ENCODE peak calls at places on chromosomes 4 and X, in five cellular contexts. V is SJSA1, F is psoas muscle, B is endodermal cell, G is iPS DF 6.9. W is an unnamed sample.

GRCh38 chr4:1363540-1363939 is 16.5 kb downstream of the UVSSA start:
- DNase-seq in V (no peak), F (peak), B (no peak), G (no peak), W (no peak)

GRCh38 chr4:152630361-152630760 is 49.4 kb downstream of the TMEM154 start:
- DNase-seq in V (no peak), F (no peak), B (no peak), G (no peak), W (no peak)

GRCh38 chr4:107856901-107857300 is 32.2 kb downstream of the SGMS2 start:
- DNase-seq in V (no peak), F (no peak), B (no peak), G (no peak), W (no peak)

GRCh38 chr4:24770111-24770584 is 25.2 kb upstream of the SOD3 start:
- DNase-seq in V (peak), F (no peak), B (peak), G (no peak), W (no peak)

GRCh38 chrX:39460491-39460890 is 637.3 kb downstream of the BCOR start:
- DNase-seq in V (peak), F (no peak), B (no peak), G (no peak), W (no peak)

GRCh38 chr4:118177121-118177520 is 142.8 kb downstream of the NDST3 start:
- DNase-seq in V (no peak), F (no peak), B (no peak), G (no peak), W (no peak)

GRCh38 chr4:139969635-139970266 is 184.2 kb downstream of the MAML3 start:
- DNase-seq in V (no peak), F (no peak), B (no peak), G (no peak), W (no peak)

GRCh38 chrX:117996918-117997480 is 119.6 kb downstream of the KLHL13 start:
- DNase-seq in V (no peak), F (no peak), B (no peak), G (no peak), W (no peak)

GRCh38 chrX:119041175-119041574 is 31.6 kb upstream of the CT47C1 start:
- DNase-seq in V (peak), F (no peak), B (no peak), G (no peak), W (no peak)

GRCh38 chr4:149985981-149986380 is 92.3 kb upstream of the DCLK2 start:
- DNase-seq in V (no peak), F (no peak), B (no peak), G (no peak), W (no peak)

GRCh38 chr4:127622923-127623754 is 9.6 kb upstream of the INTU start:
- DNase-seq in V (peak), F (peak), B (peak), G (no peak), W (no peak)

GRCh38 chr4:161336621-161337020 is 827.2 kb downstream of the FSTL5 start:
- DNase-seq in V (no peak), F (no peak), B (no peak), G (no peak), W (no peak)

GRCh38 chrX:127030011-127030738 is 210.6 kb downstream of the PRR32 start:
- DNase-seq in V (no peak), F (no peak), B (no peak), G (no peak), W (no peak)

GRCh38 chrX:94053575-94053974 is 379.6 kb downstream of the FAM133A start:
- DNase-seq in V (no peak), F (no peak), B (no peak), G (no peak), W (no peak)

GRCh38 chr4:159051245-159052071 is 51.4 kb upstream of the RAPGEF2 start:
- DNase-seq in V (no peak), F (no peak), B (no peak), G (no peak), W (no peak)

GRCh38 chrX:1500701-1501624 is 36.0 kb downstream of the P2RY8 start:
- DNase-seq in V (no peak), F (no peak), B (no peak), G (no peak), W (no peak)

GRCh38 chr4:5478116-5478515 is 230.2 kb downstream of the EVC2 start:
- DNase-seq in V (no peak), F (no peak), B (peak), G (no peak), W (no peak)

GRCh38 chr4:35175487-35175886 is 1068.8 kb downstream of the ARAP2 start:
- DNase-seq in V (no peak), F (no peak), B (no peak), G (no peak), W (no peak)

GRCh38 chrX:82813671-82814078 is 694.4 kb upstream of the POU3F4 start:
- DNase-seq in V (peak), F (no peak), B (no peak), G (no peak), W (no peak)

GRCh38 chr4:165873298-165874071 is 448 bp downstream of the TLL1 start:
- DNase-seq in V (no peak), F (peak), B (peak), G (no peak), W (peak)

GRCh38 chrX:65985922-65986588 is 53.8 kb downstream of the VSIG4 start:
- DNase-seq in V (peak), F (no peak), B (peak), G (peak), W (no peak)

GRCh38 chr4:8538703-8539567 is 41.3 kb upstream of the GPR78 start:
- DNase-seq in V (peak), F (peak), B (no peak), G (no peak), W (no peak)

GRCh38 chr4:102343964-102344519 is 1.2 kb downstream of the SLC39A8 start:
- DNase-seq in V (no peak), F (no peak), B (no peak), G (no peak), W (no peak)

GRCh38 chrX:23811135-23811781 is 28.3 kb downstream of the SAT1 start:
- DNase-seq in V (no peak), F (no peak), B (no peak), G (no peak), W (no peak)

GRCh38 chrX:119150163-119151135 is 22.8 kb upstream of the KIAA1210 start:
- DNase-seq in V (no peak), F (peak), B (no peak), G (no peak), W (no peak)

GRCh38 chrX:150038977-150039599 is 100.8 kb upstream of the EOLA2 start:
- DNase-seq in V (peak), F (no peak), B (no peak), G (no peak), W (no peak)

GRCh38 chr4:89681219-89681618 is 155.7 kb downstream of the SNCA start:
- DNase-seq in V (no peak), F (no peak), B (peak), G (peak), W (no peak)

GRCh38 chr4:112141366-112142138 is 3.7 kb upstream of the FAM241A start:
- DNase-seq in V (no peak), F (no peak), B (no peak), G (no peak), W (no peak)

GRCh38 chr4:112138538-112138937 is 6.7 kb upstream of the FAM241A start:
- DNase-seq in V (no peak), F (no peak), B (no peak), G (no peak), W (no peak)

GRCh38 chr4:112144546-112145325 is 518 bp upstream of the FAM241A start:
- DNase-seq in V (no peak), F (peak), B (no peak), G (no peak), W (no peak)

GRCh38 chr4:112142152-112142551 is 3.1 kb upstream of the FAM241A start:
- DNase-seq in V (no peak), F (no peak), B (no peak), G (no peak), W (no peak)

DNA sequence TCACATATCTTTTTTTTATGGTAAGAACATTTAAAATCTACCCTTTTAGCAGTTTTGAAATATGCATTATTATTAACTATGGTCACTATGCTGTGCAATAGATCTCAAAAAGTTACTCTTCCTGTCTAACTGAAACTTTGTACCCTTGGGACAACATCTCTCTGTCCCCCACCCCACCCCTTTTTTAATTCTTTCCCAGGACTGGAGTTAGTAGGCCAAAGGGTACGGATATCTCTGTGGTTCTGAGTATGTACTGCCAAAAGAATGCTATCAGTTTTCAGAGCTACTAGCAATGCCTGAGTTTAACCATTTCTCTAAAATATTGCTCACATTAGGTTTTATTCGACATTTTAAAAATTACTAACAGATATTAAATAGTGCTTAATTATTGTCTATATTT is 4.7 kb upstream of the FAM241A start:
- DNase-seq in V (no peak), F (no peak), B (no peak), G (no peak), W (no peak)
- H3K4me3 ChIP-seq in V (no peak), F (no peak), B (no peak), G (no peak), W (no peak)

DNA sequence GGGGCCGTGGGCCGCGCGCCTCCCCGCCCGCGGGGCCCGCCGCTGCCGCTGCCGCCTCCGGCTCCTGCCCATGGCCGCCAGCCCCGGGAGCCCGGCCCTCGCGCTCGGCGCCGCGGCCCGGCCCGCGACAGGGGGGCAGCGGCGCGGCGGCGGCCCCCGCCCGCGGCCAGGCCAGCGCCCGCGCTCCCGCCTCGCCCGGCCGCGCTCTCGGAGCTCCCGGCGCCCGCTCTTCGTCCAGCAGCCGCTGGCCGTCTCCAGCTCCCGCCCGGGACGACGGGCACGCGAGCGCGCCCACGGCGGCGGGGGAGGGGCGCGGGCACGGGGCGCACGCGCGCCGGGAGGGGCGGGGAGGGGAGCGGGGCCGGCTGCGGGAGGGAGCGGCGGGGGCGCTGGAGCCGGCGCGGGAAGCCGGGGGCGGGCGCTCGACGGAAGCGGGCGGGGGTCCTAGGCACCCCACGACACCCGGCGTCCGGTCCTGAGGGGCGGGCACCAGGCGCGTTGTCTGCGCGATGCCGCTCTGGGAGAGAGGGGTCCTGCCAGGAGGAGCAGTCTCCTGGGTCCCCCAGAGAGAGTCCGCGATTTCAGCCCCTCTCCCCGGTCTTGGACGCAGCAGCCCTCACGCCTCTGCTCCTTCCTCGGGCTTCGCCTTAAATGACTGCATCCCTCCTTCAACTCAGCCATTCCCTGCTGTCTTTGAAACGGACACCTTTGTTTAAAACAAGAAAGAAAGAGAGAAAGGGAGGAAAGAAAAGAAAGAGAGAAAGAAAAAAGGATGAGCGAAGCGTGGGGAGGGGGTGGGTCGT is 489 bp upstream of the PDZD4 start:
- DNase-seq in V (no peak), F (no peak), B (peak), G (no peak), W (no peak)
- H3K4me3 ChIP-seq in V (no peak), F (peak), B (no peak), G (peak), W (no peak)

GRCh38 chr4:53474178-53474577 is 96.7 kb downstream of the FIP1L1 start:
- DNase-seq in V (no peak), F (no peak), B (no peak), G (no peak), W (no peak)

GRCh38 chr4:53477666-53478065 is 100.2 kb downstream of the FIP1L1 start:
- DNase-seq in V (no peak), F (no peak), B (no peak), G (no peak), W (no peak)

GRCh38 chr4:53478671-53479456 is 101.4 kb downstream of the FIP1L1 start:
- DNase-seq in V (peak), F (no peak), B (no peak), G (no peak), W (no peak)

GRCh38 chr4:53477038-53477565 is 99.7 kb downstream of the FIP1L1 start:
- DNase-seq in V (no peak), F (no peak), B (no peak), G (no peak), W (no peak)

DNA sequence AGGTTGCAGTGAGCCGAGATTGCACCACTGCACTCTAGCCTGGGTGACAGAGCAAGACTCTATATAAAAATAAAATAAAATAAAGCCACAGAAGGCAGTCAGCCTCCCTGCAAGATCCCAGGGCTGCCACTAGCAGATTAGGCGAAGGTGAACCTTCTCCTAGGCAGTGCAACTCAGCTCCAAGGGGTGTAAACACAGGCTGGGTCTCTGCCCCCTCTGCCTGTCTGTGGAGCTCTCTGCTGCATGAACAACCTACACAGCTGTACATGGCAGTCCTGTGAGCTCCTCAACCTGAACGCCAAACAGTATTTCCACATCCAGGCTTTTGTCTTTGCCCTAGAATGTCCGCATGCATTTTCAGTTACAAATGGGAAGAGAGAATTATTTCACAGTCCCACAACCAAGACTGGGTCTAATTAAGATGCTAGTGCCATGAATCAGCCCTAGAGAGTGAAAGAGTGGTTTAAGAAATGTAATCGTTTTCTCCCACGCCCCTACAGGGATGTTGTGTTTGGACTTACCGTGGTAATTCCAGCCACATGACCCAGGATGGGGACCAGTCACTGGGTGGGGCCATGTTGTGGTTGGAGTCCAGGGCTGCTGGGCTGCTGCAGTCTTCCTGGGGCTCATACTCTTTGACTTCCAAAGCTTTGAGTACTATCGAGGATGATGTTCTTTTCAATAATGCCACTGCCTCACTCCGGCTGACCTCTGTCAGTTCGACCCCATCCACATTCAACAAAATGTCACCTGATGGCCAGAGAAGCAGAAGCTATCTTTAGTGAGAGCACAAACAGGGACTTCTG is 99.0 kb downstream of the FIP1L1 start:
- DNase-seq in V (peak), F (no peak), B (peak), G (no peak), W (no peak)
- H3K4me3 ChIP-seq in V (no peak), F (no peak), B (peak), G (no peak), W (no peak)

GRCh38 chrX:153974003-153974725 is 1.6 kb downstream of the TMEM187 start:
- DNase-seq in V (no peak), F (peak), B (peak), G (no peak), W (no peak)
- H3K4me3 ChIP-seq in V (no peak), F (peak), B (peak), G (no peak), W (no peak)

DNA sequence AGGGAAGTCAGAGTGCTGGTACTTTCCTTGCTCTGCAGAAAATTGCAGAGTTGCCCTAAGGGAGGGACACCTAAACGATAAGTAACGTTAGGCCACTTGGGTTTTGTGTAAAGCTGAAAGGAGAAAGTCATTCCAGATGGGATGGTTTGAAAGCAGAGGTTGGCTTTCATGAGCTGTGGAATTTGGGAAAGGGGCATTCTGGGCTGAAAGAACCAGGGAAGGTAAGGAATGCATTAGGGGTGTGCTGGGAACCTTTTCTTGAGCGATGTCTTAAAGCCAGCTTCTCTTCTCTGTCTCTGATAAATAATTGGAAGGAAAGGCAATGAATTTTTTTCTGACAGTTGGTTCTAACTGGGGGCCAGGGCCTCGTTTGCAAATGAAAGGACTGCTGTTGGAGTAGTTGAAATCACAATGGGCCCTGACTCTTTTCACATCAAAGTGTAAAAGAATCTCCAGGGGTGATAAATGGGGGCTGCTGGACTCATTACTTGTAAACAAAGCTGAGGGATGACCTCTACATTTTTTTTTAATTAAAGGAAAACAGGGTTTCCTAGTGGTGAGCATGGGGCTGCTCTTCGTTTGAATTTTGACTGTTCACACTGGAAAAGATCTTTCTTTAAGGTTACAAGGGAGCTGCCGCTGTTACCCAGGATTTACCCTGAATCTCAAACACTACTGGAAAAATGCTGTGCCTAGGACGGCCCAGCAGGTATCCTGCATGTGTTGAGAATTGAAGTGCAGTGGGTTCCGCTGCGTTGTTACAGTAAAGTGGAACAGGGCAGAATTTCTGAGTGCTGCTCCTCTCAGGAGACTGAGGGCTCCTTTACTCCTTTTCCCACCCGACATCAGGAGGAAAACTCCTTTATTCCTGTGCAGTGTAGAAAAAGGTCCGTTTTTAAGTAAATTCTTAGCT is 25.0 kb downstream of the AFF1 start:
- DNase-seq in V (no peak), F (no peak), B (peak), G (peak), W (no peak)
- H3K4me3 ChIP-seq in V (no peak), F (no peak), B (peak), G (no peak), W (no peak)

W was measured in dorsolateral prefrontal cortex.